ENCODE peak calls at places on chromosomes 6 and 20, in eight cellular contexts. Y is amniotic stem cell, A is foreskin fibroblast, W is H54, E is HS-5, P is omental fat pad, I is GM12878, V is WTC11. H is an unnamed sample.

GRCh38 chr6:40015530-40015929 is 81.3 kb upstream of the MOCS1 start:
- DNase-seq in Y (no peak), A (no peak), W (no peak), E (no peak), P (no peak), I (no peak), V (no peak), H (no peak)

GRCh38 chr6:101597711-101598110 is 204.2 kb downstream of the GRIK2 start:
- DNase-seq in Y (peak; percentile 74), A (peak; percentile 72), W (no peak), E (peak; percentile 61), P (no peak), I (no peak), V (no peak), H (peak; percentile 47)

GRCh38 chr6:158938811-158939254 is 61.2 kb downstream of the RSPH3 start:
- DNase-seq in Y (no peak), A (no peak), W (no peak), E (no peak), P (no peak), I (no peak), V (peak; percentile 31), H (no peak)

GRCh38 chr6:159378361-159378760 is 209.2 kb downstream of the FNDC1 start:
- DNase-seq in Y (no peak), A (no peak), W (no peak), E (no peak), P (no peak), I (no peak), V (no peak), H (no peak)

GRCh38 chr6:107318100-107318736 is 141.1 kb downstream of the PDSS2 start:
- DNase-seq in Y (peak; percentile 33), A (peak; percentile 52), W (peak; percentile 12), E (no peak), P (no peak), I (peak; percentile 7), V (peak; percentile 61), H (no peak)

GRCh38 chr6:37910998-37911397 is 91.5 kb downstream of the ZFAND3 start:
- DNase-seq in Y (no peak), A (no peak), W (no peak), E (no peak), P (no peak), I (no peak), V (no peak), H (no peak)

GRCh38 chr20:10540636-10541493 is 105.8 kb downstream of the SLX4IP start:
- DNase-seq in Y (peak; percentile 53), A (peak; percentile 83), W (peak; percentile 30), E (peak; percentile 77), P (no peak), I (no peak), V (no peak), H (no peak)

GRCh38 chr6:21595265-21595950 is 1.9 kb downstream of the SOX4 start:
- DNase-seq in Y (no peak), A (peak; percentile 7), W (no peak), E (no peak), P (peak; percentile 33), I (no peak), V (peak; percentile 22), H (no peak)

GRCh38 chr6:42937548-42938427 is 8.5 kb downstream of the CNPY3 start:
- DNase-seq in Y (no peak), A (no peak), W (no peak), E (no peak), P (no peak), I (no peak), V (no peak), H (no peak)